ENCODE peak calls at places on chromosomes 7 and 10, in four cellular contexts. V is endothelial cell, Z is T-helper 9 cell, T is adipocyte. S is an unnamed sample.

GRCh38 chr7:122310119-122311021 is 5.8 kb upstream of the FEZF1 start:
- DNase-seq in V (peak; percentile 34), Z (no peak), T (peak; percentile 56), S (no peak)

GRCh38 chr7:96303686-96304443 is 18.0 kb downstream of the SLC25A13 start:
- DNase-seq in V (no peak), Z (no peak), T (peak; percentile 42), S (no peak)

GRCh38 chr10:101067356-101068083 is 5.7 kb downstream of the KAZALD1 start:
- DNase-seq in V (peak; percentile 83), Z (peak; percentile 67), T (peak; percentile 94), S (peak; percentile 87)

GRCh38 chr7:51253157-51253556 is 63.5 kb downstream of the COBL start:
- DNase-seq in V (no peak), Z (no peak), T (no peak), S (no peak)

GRCh38 chr7:112996472-112996871 is 90.2 kb downstream of the GPR85 start:
- DNase-seq in V (no peak), Z (no peak), T (no peak), S (no peak)

GRCh38 chr10:12941966-12942365 is 59.5 kb downstream of the CCDC3 start:
- DNase-seq in V (no peak), Z (no peak), T (peak; percentile 25), S (no peak)

GRCh38 chr10:28910960-28911359 is 233.6 kb downstream of the BAMBI start:
- DNase-seq in V (no peak), Z (no peak), T (peak; percentile 86), S (no peak)

GRCh38 chr10:65891073-65891981 is 1034.5 kb upstream of the LRRTM3 start:
- DNase-seq in V (no peak), Z (no peak), T (no peak), S (no peak)

GRCh38 chr10:107423903-107424302 is 259.4 kb upstream of the SORCS1 start:
- DNase-seq in V (no peak), Z (no peak), T (no peak), S (no peak)

GRCh38 chr10:34200355-34200901 is 614.7 kb downstream of the PARD3 start:
- DNase-seq in V (no peak), Z (no peak), T (no peak), S (peak; percentile 56)

GRCh38 chr7:31033674-31034073 is 18.4 kb upstream of the ADCYAP1R1 start:
- DNase-seq in V (no peak), Z (no peak), T (no peak), S (no peak)

GRCh38 chr7:76512941-76513816 is 2.8 kb downstream of the UPK3B start:
- DNase-seq in V (peak; percentile 64), Z (no peak), T (peak; percentile 30), S (peak; percentile 87)

GRCh38 chr10:6409982-6410694 is 169.9 kb downstream of the PRKCQ start:
- DNase-seq in V (peak; percentile 20), Z (peak; percentile 30), T (peak; percentile 78), S (peak; percentile 17)

GRCh38 chr10:73253226-73253557 is 748 bp upstream of the MRPS16 start:
- DNase-seq in V (no peak), Z (no peak), T (no peak), S (no peak)

GRCh38 chr7:30564243-30564892 is 30.3 kb upstream of the GARS1 start:
- DNase-seq in V (peak; percentile 86), Z (peak; percentile 67), T (peak; percentile 90), S (peak; percentile 85)